ENCODE peak calls at places on chromosomes 13 and 19, in six cellular contexts. K is A549, R is heart left ventricle, Y is pancreas, F is heart right ventricle, P is osteoblast. D is an unnamed sample. For H3K4me1, the result is how much of the 10 kb centered on the place peaks cover.

GRCh38 chr13:42544246-42544915 is 29.6 kb upstream of the TNFSF11 start:
- DNase-seq in K (no peak), R (no peak), Y (no peak), F (no peak), P (peak), D (no peak)

GRCh38 chr19:33391631-33392249 is 18.2 kb downstream of the CEBPG start:
- DNase-seq in K (no peak), R (no peak), Y (peak), F (no peak), P (peak), D (no peak)

GRCh38 chr13:107192289-107192688 is 624.4 kb upstream of the ARGLU1 start:
- DNase-seq in K (no peak), R (no peak), Y (no peak), F (no peak), P (no peak), D (peak)

GRCh38 chr19:4971424-4971793 is 2.5 kb downstream of the KDM4B start:
- DNase-seq in K (no peak), R (no peak), Y (no peak), F (no peak), P (peak), D (peak)

GRCh38 chr19:1068111-1069001 is 1.4 kb downstream of the ARHGAP45 start:
- DNase-seq in K (no peak), R (peak), Y (peak), F (peak), P (no peak), D (peak)

GRCh38 chr13:47484564-47484963 is 516.5 kb downstream of the SUCLA2 start:
- DNase-seq in K (no peak), R (no peak), Y (no peak), F (no peak), P (no peak), D (no peak)

GRCh38 chr13:86585826-86586225 is 786.6 kb upstream of the SLITRK6 start:
- DNase-seq in K (no peak), R (no peak), Y (no peak), F (peak), P (no peak), D (no peak)

GRCh38 chr13:60369242-60369641 is 27.8 kb upstream of the TDRD3 start:
- DNase-seq in K (no peak), R (no peak), Y (no peak), F (no peak), P (no peak), D (no peak)

GRCh38 chr13:78024996-78025395 is 106.4 kb upstream of the EDNRB start:
- DNase-seq in K (no peak), R (no peak), Y (no peak), F (no peak), P (no peak), D (no peak)

GRCh38 chr19:9850235-9850959 is 15.3 kb downstream of the PIN1 start:
- DNase-seq in K (no peak), R (no peak), Y (no peak), F (no peak), P (no peak), D (no peak)

GRCh38 chr13:75139291-75139690 is 342.7 kb downstream of the TBC1D4 start:
- DNase-seq in K (no peak), R (no peak), Y (no peak), F (no peak), P (no peak), D (no peak)

GRCh38 chr19:18775586-18776287 is 15.4 kb downstream of the COMP start:
- DNase-seq in K (no peak), R (no peak), Y (peak), F (no peak), P (peak), D (no peak)

GRCh38 chr19:48874309-48875135 is 2.3 kb downstream of the PPP1R15A start:
- DNase-seq in K (peak), R (peak), Y (peak), F (peak), P (peak), D (no peak)

GRCh38 chr19:46287585-46287984 is 9.3 kb upstream of the HIF3A start:
- DNase-seq in K (peak), R (no peak), Y (no peak), F (no peak), P (no peak), D (no peak)

GRCh38 chr19:30854661-30855060 is 482.5 kb downstream of the ZNF536 start:
- DNase-seq in K (no peak), R (no peak), Y (no peak), F (no peak), P (no peak), D (no peak)

GRCh38 chr13:72186730-72187422 is 319.9 kb upstream of the DACH1 start:
- DNase-seq in K (no peak), R (no peak), Y (no peak), F (no peak), P (no peak), D (no peak)

GRCh38 chr19:3708207-3708931 is at the start of gene TJP3:
- DNase-seq in K (no peak), R (no peak), Y (peak), F (peak), P (peak), D (peak)

GRCh38 chr13:95388420-95389079 is 87.3 kb upstream of the ABCC4 start:
- DNase-seq in K (no peak), R (no peak), Y (no peak), F (no peak), P (no peak), D (no peak)

GRCh38 chr19:35348909-35349611 is 1.4 kb downstream of the FFAR1 start:
- DNase-seq in K (no peak), R (no peak), Y (no peak), F (no peak), P (peak), D (peak)

GRCh38 chr13:98407575-98407974 is 169.3 kb downstream of the STK24 start:
- DNase-seq in K (no peak), R (no peak), Y (no peak), F (no peak), P (no peak), D (no peak)

DNA sequence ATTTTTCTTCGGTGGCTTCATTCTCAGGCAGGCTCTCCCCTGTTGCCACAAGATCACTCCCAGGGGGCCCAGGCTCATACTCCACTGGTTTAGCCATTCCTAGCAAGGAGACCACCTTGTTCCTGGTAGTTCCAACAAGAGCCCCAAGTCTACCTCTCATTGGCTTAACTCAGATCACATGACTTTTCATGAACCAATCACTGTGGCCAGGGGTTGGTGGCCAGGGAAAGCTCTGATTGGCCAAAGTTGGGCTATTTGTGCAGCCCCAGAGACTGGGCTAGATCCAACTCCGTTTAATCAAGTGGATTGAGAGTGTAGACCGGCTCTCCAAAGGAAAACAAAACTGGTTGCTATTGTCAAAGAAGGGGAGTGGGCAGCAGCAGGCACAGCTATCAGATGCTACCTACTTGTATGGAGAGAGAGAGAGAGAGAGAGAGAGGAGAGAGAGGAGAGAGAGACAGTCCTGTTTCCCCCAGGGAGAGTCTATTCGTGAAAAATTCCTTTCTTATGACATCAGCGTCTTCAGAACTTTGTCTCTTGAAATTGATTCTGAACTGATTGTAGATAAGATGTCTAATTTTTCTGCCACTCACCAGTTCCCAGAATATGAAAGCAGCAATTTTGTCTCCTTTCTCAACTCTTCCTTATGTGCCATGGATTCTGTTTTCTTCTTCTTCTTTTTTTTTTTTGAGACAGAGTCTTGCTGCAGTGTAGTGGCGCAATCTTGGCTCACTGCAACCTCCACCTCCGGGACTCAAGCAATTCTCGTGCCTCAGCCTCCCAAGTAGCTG is 5.9 kb downstream of the CEACAM19 start:
- DNase-seq in K (peak), R (no peak), Y (peak), F (no peak), P (peak), D (no peak)
- H3K4me3 ChIP-seq in K (no peak), R (no peak), Y (no peak), F (no peak), P (no peak), D (no peak)

GRCh38 chr19:47510516-47511127 is 4.2 kb downstream of the NAPA start:
- DNase-seq in K (no peak), R (no peak), Y (no peak), F (no peak), P (no peak), D (peak)

GRCh38 chr19:47511128-47511517 is 3.7 kb downstream of the NAPA start:
- DNase-seq in K (no peak), R (no peak), Y (peak), F (peak), P (no peak), D (peak)

GRCh38 chr19:47508721-47509120 is 6.1 kb downstream of the NAPA start:
- DNase-seq in K (no peak), R (no peak), Y (no peak), F (no peak), P (no peak), D (peak)

GRCh38 chr19:47509170-47509847 is 5.6 kb downstream of the NAPA start:
- DNase-seq in K (no peak), R (no peak), Y (no peak), F (no peak), P (no peak), D (peak)

DNA sequence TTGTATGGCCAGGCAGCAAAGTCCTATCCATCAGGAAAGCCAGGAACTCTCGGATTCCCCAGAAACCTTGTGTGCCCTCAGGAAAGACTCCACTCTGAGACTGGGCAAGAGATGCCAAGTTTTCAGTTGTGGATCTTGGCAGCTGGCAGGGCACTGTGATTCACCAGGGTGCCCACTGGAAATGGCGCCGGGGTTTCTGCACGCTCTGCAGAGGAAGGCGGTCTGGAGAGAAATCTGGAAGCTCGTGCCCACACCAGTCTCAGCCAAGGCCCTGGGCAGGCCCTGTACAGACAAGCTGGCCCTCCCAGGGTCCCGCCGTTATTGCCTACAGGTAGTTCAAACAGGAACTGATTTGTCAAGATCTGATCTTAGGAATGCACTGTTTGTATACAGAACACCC is 4.9 kb downstream of the NAPA start:
- DNase-seq in K (no peak), R (no peak), Y (peak), F (no peak), P (peak), D (no peak)
- H3K27ac ChIP-seq in K (no peak), R (peak), Y (peak), F (peak), P (peak), D (no peak)

DNA sequence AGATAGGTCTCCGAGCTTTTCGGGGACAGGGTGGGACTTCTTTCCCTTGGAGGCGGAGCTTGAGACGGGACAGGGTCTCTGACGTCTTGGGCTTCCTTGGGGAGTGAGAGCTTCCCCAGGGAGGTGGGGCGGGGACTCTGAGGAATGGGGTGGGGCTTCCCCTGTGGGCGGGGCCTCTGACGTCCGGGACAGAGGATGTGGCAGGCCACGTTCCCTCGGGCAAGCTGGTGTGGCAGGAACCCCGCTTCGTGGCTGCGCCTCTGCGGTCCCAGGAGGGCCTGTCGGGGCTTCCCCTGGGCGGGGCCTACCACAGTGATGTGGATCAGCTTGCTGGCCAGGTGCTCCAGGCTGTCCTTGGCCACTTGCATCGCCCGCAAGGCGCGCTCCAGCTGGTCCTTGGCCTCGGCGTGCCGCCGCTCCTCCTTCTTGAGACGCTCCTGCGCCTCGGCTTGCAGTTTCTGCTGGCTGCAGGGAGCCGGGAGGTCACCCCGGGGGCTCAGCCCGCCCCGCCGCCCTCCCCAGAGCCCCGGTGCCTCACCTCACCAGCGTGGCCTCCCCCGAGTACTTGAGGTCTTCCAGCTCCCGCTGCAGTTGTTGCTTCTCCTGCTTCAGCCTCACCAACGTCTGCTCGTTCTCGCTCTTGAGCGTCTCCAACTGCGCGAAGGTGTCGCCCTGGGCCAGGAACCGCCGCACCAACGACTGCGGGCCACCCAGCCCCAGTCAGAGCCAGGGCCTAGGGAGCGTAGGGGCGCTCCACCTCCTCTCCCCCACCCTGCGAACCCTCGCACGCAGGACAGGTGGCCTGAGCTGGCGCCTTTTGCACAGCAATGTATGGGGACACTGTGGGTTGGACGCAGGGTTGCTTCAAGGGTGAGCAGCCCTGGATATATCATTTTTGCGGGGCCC is 3.3 kb upstream of the RGL3 start:
- DNase-seq in K (peak), R (peak), Y (peak), F (peak), P (peak), D (peak)
- H3K4me1 ChIP-seq in K (under half), R (under half), Y (under half), F (under half), P (under half), D (under half)

GRCh38 chr19:21398851-21399250 is 1.9 kb downstream of the ZNF493 start:
- DNase-seq in K (no peak), R (no peak), Y (no peak), F (no peak), P (no peak), D (no peak)
- H3K4me3 ChIP-seq in K (no peak), R (no peak), Y (no peak), F (peak), P (no peak), D (no peak)

GRCh38 chr13:20769834-20770233 is 3.9 kb downstream of the EEF1AKMT1 start:
- DNase-seq in K (no peak), R (no peak), Y (no peak), F (no peak), P (no peak), D (no peak)
- H3K27ac ChIP-seq in K (no peak), R (no peak), Y (no peak), F (no peak), P (no peak), D (no peak)